ENCODE peak calls at places on chromosomes 16 and 17, in four cellular contexts. A is tibial nerve, S is psoas muscle, B is AG10803. C is an unnamed sample.

GRCh38 chr16:72590179-72590937 is 418.4 kb upstream of the PMFBP1 start:
- DNase-seq in A (no peak), B (peak), S (no peak), C (peak)

GRCh38 chr17:20944014-20944905 is 98.6 kb downstream of the USP22 start:
- DNase-seq in A (no peak), S (no peak), B (no peak), C (peak)

GRCh38 chr17:30104575-30105339 is 11.9 kb upstream of the NSRP1 start:
- DNase-seq in B (peak), A (peak), S (peak), C (peak)

GRCh38 chr16:85370881-85371651 is 242.1 kb upstream of the GSE1 start:
- DNase-seq in B (peak), A (peak), S (peak), C (no peak)

GRCh38 chr17:35076874-35077273 is 13.4 kb upstream of the RFFL start:
- DNase-seq in A (no peak), B (no peak), S (no peak), C (no peak)

GRCh38 chr17:80252871-80253270 is 7.8 kb upstream of the RNF213 start:
- DNase-seq in A (no peak), B (no peak), S (peak), C (peak)

GRCh38 chr16:67055712-67056487 is 27.0 kb downstream of the CBFB start:
- DNase-seq in S (no peak), A (no peak), B (peak), C (peak)

GRCh38 chr17:30323895-30324319 is 9.9 kb downstream of the TMIGD1 start:
- DNase-seq in A (no peak), B (peak), S (no peak), C (peak)

GRCh38 chr16:16025214-16025968 is 76.0 kb downstream of the ABCC1 start:
- DNase-seq in S (no peak), A (no peak), B (peak), C (peak)

GRCh38 chr17:57145347-57145746 is 60.3 kb downstream of the AKAP1 start:
- DNase-seq in S (no peak), A (no peak), B (no peak), C (no peak)

GRCh38 chr17:34275881-34276280 is 5.9 kb downstream of the CCL7 start:
- DNase-seq in A (no peak), B (peak), S (no peak), C (no peak)

GRCh38 chr16:10136916-10137315 is 45.3 kb downstream of the GRIN2A start:
- DNase-seq in B (no peak), A (no peak), S (no peak), C (no peak)

GRCh38 chr17:21160401-21160800 is 33.6 kb downstream of the DHRS7B start:
- DNase-seq in B (peak), A (no peak), S (no peak), C (no peak)

GRCh38 chr17:75130059-75130631 is 1.4 kb downstream of the NT5C start:
- DNase-seq in B (no peak), A (no peak), S (no peak), C (no peak)

DNA sequence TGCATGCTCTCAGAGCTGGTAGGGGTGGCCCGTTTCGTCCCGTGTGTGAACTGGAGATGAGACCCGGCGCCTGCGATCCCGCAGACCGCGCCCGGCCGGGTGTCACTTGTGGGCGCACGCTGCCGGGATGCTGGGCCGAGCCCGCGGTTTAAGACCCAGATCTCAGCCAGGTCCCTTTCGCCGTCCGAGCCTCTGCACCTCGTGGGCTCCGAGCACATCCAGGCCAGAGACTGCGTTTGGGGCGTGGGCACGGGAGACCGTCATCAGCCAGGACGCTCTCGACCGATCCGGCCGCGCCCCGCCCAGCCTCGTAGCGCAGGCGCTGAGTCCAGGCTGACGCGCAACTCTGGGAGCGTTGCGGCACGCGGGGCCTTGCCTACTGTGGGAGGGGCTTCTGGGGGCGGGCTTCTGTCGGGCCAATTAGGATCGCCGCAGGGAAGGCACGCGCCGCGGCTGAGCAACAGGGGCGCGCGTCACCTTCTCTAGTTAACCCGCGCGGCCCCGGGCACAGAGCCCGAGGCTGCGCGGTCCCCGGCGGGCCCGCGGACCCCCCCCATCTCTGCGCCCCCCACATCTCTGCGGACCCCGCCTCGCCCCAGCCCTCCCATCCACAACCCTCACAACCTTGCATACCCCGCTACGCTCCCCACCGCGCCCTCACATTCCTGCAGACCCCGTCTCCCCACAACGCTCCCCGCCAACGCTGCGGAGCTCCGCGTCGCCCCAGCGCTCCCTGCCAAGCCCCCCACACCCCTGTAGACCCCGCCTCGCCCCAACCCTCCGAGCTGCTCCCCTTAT is 687 bp upstream of the CEMP1 start:
- DNase-seq in B (peak), A (peak), S (peak), C (peak)
- TF ChIP-seq CTCF in B (no peak), A (peak), S (no peak), C (no peak)

DNA sequence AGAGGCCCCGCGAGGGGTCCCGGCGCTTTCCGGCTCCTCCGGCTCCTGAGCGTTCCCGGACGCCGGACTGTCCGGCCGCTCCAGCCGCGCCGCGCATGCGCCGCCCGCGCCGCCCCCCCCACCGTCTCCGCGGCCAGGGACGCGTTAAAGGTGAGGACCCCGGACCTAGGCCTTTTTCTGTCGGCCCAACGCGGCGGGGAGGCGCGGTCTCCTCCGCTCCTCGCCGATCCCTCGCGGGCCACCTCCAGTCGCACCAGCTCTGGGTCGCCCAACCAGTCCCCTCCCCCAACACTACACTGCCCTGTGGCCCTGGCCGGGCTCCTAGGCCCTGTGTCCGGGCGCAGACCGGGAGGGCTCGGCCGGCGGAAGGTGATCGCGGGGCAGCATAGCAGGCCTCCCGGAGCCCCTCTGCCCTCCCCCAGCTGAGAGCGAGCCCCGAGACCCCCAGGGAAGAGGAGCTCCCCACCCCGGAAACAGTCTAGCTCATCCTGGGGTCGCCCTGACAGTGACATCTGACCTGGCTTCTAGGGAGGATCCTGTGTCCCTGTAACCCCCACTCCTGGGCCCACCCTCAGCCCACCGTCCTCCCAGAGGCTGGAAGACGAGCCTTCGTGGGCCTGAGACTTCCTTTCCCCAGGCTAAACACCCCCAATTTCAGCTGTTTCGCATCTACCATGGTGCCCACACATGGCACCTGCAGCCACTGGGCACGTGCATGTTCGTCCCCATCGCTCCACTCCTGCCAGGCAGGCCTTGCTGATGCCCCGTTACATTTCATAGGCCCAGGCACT is 14.7 kb upstream of the BCAR1 start:
- DNase-seq in S (peak), B (peak), A (no peak), C (peak)
- H3K4me3 ChIP-seq in S (peak), B (peak), A (peak), C (peak)

GRCh38 chr17:63024201-63024600 is 58.2 kb downstream of the TANC2 start:
- DNase-seq in B (no peak), S (no peak), A (no peak), C (no peak)
- TF ChIP-seq CTCF in B (no peak), S (no peak), A (no peak), C (no peak)

DNA sequence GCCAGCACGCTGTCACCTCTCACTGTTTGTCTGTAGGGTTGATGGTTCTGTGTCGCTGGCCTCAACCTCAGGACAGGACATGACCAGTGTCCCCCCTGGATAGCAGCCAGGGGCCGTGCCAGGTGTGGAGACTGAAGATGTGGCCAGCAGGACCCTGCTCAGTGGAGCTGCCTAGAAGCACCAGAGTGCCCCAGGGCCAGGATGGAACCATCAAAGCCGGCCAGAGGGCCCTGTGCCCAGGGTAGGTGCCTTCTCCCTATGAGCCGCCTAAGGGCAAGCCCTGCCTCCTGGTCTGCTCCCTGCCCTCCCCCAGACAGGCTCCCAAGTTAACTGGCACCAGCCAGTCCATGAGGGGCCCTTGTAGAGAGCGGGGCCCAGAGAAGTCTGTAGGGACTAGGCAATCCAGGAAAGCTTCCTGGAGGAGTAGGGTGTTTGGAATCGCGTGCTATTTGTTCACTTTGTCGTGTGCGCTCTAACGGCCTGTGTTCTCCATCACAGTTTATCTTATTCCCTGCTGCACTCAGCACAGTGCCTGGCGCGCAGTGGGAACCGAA is 546 bp upstream of the NDUFB10 start:
- DNase-seq in S (no peak), A (no peak), B (no peak), C (no peak)
- H3K4me3 ChIP-seq in S (peak), A (peak), B (peak), C (no peak)

DNA sequence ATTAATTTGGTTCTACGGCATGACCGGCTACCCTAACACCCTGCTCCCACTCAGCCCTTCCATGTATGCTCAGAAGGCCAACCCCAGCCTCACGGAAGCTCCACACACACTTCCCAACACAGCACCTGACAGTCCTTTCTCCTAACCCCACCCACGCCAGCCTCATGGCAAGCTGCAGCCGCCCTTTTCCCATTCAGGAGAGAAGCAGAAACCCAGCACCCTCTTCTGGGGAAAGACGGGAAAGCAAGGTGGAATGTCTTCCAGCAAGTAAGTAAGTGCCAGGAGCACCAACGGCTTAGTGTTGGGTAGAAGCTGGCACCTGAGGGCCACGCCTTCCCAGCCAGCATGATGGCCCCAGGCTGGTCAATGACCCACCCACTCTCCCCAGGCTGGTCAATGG is 32.1 kb downstream of the ABR start:
- DNase-seq in S (no peak), A (no peak), B (peak), C (no peak)
- TF ChIP-seq CTCF in S (peak), A (no peak), B (peak), C (no peak)

DNA sequence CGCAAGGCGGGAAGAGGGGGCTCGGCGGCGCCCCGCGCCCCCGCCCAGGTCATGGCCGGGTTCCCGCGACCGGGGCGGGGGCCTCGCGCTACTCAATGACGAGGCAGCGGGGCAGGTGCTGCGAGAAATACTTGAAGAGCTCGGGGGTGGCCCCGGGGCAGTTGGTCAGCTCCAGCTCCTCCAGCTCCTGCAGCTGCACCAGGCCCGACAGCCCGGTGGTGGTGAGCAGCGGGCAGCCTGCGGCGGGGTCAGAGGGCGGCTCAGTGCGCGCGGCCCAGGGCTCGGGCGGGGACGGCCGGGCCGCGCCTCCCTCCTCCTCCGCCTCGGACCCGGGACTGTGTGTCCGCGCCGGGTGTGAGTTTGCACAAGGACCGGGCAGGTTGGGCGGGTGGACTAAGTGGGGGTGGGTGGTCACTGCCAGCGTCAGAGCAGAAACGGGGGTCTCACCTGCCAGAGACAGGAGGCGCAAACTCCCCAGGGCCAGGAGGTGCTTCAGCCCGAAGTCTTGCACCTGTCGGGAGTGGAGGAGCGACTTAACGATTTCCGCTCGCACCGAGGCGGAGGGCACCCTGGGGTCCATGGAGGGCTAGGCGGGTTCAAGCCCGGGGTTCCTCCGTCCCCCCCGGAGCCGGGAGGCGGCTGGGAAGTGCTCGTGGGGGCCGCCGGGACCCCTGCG is 4.1 kb upstream of the WDR24 start:
- DNase-seq in A (no peak), B (no peak), S (no peak), C (no peak)
- H3K4me3 ChIP-seq in A (peak), B (no peak), S (no peak), C (peak)

DNA sequence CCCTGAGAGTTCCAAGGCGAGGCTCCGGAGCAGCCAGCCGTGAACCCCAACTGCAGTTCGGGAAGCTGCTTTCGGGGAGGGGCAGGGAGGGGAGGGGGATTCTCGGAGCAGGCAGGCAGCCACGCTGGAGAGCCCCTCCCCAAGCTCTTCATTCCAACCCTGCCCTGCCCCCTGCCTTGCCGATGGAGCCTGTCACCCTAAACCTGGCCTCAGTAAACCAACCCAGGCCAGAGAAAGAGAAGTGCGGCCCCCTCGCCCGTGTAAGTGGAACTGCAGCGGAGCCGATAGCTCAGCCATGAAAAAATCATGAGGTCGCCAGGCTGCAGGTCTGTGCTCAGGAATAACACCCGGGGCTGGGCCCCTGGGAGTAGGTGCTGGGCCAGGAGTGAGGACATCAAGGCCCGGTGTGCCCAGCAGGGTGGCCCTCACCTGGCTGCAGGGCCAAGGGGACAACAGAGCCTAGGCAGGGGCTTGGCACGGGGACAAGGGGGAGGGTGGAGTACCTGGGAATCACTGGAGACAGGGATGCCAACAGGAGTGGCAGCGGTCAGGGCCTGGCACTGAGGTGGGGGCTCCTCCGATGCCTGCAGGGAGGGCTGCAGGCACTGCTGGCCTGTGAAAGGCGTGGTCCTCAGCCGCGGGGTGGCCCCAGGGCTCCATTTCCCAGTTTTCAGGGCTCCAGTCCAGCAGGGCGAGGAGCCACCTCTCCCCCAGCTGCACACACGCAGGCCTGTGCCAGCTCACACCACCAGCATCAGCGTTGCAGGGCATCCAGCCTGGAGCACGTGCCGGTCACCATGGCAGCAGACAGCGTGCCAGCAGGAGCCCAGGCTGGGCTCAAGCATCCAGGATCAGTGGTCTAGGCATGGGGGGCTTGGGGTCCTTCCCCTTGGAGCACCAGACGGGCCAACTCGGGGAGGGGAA is 4.8 kb upstream of the FSCN2 start:
- DNase-seq in S (no peak), B (peak), A (no peak), C (peak)
- TF ChIP-seq CTCF in S (no peak), B (peak), A (no peak), C (peak)

GRCh38 chr17:48469227-48469626 is 39.2 kb upstream of the SKAP1 start:
- DNase-seq in S (no peak), B (no peak), A (no peak), C (no peak)

GRCh38 chr17:48471807-48472484 is 41.9 kb upstream of the SKAP1 start:
- DNase-seq in A (no peak), S (no peak), B (no peak), C (no peak)

GRCh38 chr17:48470388-48471034 is 40.5 kb upstream of the SKAP1 start:
- DNase-seq in A (no peak), S (no peak), B (peak), C (no peak)

GRCh38 chr17:48468299-48468698 is 38.3 kb upstream of the SKAP1 start:
- DNase-seq in S (no peak), B (no peak), A (no peak), C (no peak)

GRCh38 chr17:48472485-48473281 is 42.7 kb upstream of the SKAP1 start:
- DNase-seq in B (peak), A (no peak), S (no peak), C (peak)
- H3K4me3 ChIP-seq in B (no peak), A (no peak), S (no peak), C (no peak)